ENCODE peak calls at places on chromosomes 7 and 10, in six cellular contexts. One of them, this sample, is unnamed.

GRCh38 chr10:24849051-24849450 is 103.4 kb downstream of the PRTFDC1 start:
- DNase-seq in psoas muscle: no peak
- DNase-seq in CD4-positive, alpha-beta T cell: no peak
- DNase-seq in H9: no peak
- DNase-seq in heart right ventricle: no peak
- DNase-seq in RWPE1: no peak
- DNase-seq in this sample: no peak

GRCh38 chr7:8177109-8177933 is 84.6 kb downstream of the ICA1 start:
- DNase-seq in psoas muscle: no peak
- DNase-seq in CD4-positive, alpha-beta T cell: no peak
- DNase-seq in H9: no peak
- DNase-seq in heart right ventricle: no peak
- DNase-seq in RWPE1: no peak
- DNase-seq in this sample: no peak

GRCh38 chr7:33852838-33853237 is 52.5 kb upstream of the BMPER start:
- DNase-seq in psoas muscle: no peak
- DNase-seq in CD4-positive, alpha-beta T cell: no peak
- DNase-seq in H9: no peak
- DNase-seq in heart right ventricle: no peak
- DNase-seq in RWPE1: no peak
- DNase-seq in this sample: no peak

GRCh38 chr7:17640730-17641377 is 299.4 kb downstream of the SNX13 start:
- DNase-seq in psoas muscle: no peak
- DNase-seq in CD4-positive, alpha-beta T cell: no peak
- DNase-seq in H9: no peak
- DNase-seq in heart right ventricle: peak; percentile 41
- DNase-seq in RWPE1: peak; percentile 46
- DNase-seq in this sample: no peak

GRCh38 chr10:123583639-123584418 is 82.3 kb upstream of the GPR26 start:
- DNase-seq in psoas muscle: peak; percentile 88
- DNase-seq in CD4-positive, alpha-beta T cell: no peak
- DNase-seq in H9: peak; percentile 88
- DNase-seq in heart right ventricle: peak; percentile 72
- DNase-seq in RWPE1: peak; percentile 63
- DNase-seq in this sample: no peak

GRCh38 chr7:76328390-76328789 is 25.9 kb downstream of the HSPB1 start:
- DNase-seq in psoas muscle: no peak
- DNase-seq in CD4-positive, alpha-beta T cell: no peak
- DNase-seq in H9: no peak
- DNase-seq in heart right ventricle: no peak
- DNase-seq in RWPE1: no peak
- DNase-seq in this sample: no peak

GRCh38 chr10:6586501-6586900 is 6.4 kb upstream of the PRKCQ start:
- DNase-seq in psoas muscle: no peak
- DNase-seq in CD4-positive, alpha-beta T cell: no peak
- DNase-seq in H9: no peak
- DNase-seq in heart right ventricle: no peak
- DNase-seq in RWPE1: no peak
- DNase-seq in this sample: no peak

GRCh38 chr10:24824124-24824523 is 100.4 kb upstream of the ARHGAP21 start:
- DNase-seq in psoas muscle: no peak
- DNase-seq in CD4-positive, alpha-beta T cell: no peak
- DNase-seq in H9: no peak
- DNase-seq in heart right ventricle: no peak
- DNase-seq in RWPE1: no peak
- DNase-seq in this sample: no peak

GRCh38 chr7:100642534-100642907 is 1.2 kb upstream of the TFR2 start:
- DNase-seq in psoas muscle: no peak
- DNase-seq in CD4-positive, alpha-beta T cell: no peak
- DNase-seq in H9: peak; percentile 70
- DNase-seq in heart right ventricle: no peak
- DNase-seq in RWPE1: no peak
- DNase-seq in this sample: no peak

GRCh38 chr10:132676193-132676891 is 109.6 kb downstream of the NKX6-2 start:
- DNase-seq in psoas muscle: peak; percentile 44
- DNase-seq in CD4-positive, alpha-beta T cell: no peak
- DNase-seq in H9: peak; percentile 18
- DNase-seq in heart right ventricle: no peak
- DNase-seq in RWPE1: no peak
- DNase-seq in this sample: no peak

GRCh38 chr7:82335927-82336326 is 107.7 kb downstream of the CACNA2D1 start:
- DNase-seq in psoas muscle: no peak
- DNase-seq in CD4-positive, alpha-beta T cell: no peak
- DNase-seq in H9: no peak
- DNase-seq in heart right ventricle: no peak
- DNase-seq in RWPE1: no peak
- DNase-seq in this sample: no peak

GRCh38 chr10:63005246-63005645 is 127.9 kb upstream of the NRBF2 start:
- DNase-seq in psoas muscle: no peak
- DNase-seq in CD4-positive, alpha-beta T cell: no peak
- DNase-seq in H9: no peak
- DNase-seq in heart right ventricle: no peak
- DNase-seq in RWPE1: peak; percentile 25
- DNase-seq in this sample: no peak

GRCh38 chr7:167976-168791 is 24.2 kb upstream of the FAM20C start:
- DNase-seq in psoas muscle: peak; percentile 30
- DNase-seq in CD4-positive, alpha-beta T cell: no peak
- DNase-seq in H9: no peak
- DNase-seq in heart right ventricle: no peak
- DNase-seq in RWPE1: no peak
- DNase-seq in this sample: no peak

GRCh38 chr10:614341-614664 is 75.2 kb downstream of the DIP2C start:
- DNase-seq in psoas muscle: no peak
- DNase-seq in CD4-positive, alpha-beta T cell: no peak
- DNase-seq in H9: no peak
- DNase-seq in heart right ventricle: no peak
- DNase-seq in RWPE1: no peak
- DNase-seq in this sample: no peak

GRCh38 chr7:22990588-22990949 is 23.4 kb downstream of the HYCC1 start:
- DNase-seq in psoas muscle: no peak
- DNase-seq in CD4-positive, alpha-beta T cell: no peak
- DNase-seq in H9: no peak
- DNase-seq in heart right ventricle: no peak
- DNase-seq in RWPE1: no peak
- DNase-seq in this sample: no peak

GRCh38 chr10:19788075-19788686 is 28.1 kb upstream of the PLXDC2 start:
- DNase-seq in psoas muscle: no peak
- DNase-seq in CD4-positive, alpha-beta T cell: no peak
- DNase-seq in H9: no peak
- DNase-seq in heart right ventricle: peak; percentile 14
- DNase-seq in RWPE1: peak; percentile 14
- DNase-seq in this sample: peak; percentile 32

GRCh38 chr10:19904202-19904661 is 88.0 kb downstream of the PLXDC2 start:
- DNase-seq in psoas muscle: no peak
- DNase-seq in CD4-positive, alpha-beta T cell: no peak
- DNase-seq in H9: no peak
- DNase-seq in heart right ventricle: no peak
- DNase-seq in RWPE1: no peak
- DNase-seq in this sample: no peak

DNA sequence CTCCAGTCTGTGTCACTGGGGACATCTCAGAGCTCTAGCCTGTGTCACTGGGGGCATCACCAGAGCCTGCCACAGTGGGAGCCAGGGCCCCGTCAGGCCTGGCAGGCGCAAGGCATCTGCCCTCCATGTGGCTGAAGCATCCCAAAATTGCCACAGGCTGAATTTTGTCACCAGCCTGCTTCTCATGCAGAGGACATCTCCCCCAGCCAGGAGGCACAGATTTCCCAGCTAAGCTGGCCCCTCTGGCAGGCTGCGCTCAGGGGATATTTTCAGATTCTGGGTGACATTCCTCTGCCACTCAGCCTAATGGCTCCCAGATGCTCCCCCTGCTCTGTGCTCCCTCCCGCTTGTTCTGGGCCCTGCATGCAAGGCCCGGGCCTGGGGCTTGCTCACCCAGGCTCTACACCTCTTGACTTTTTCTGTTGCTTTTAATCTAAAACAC is 64.6 kb downstream of the COL13A1 start:
- DNase-seq in psoas muscle: peak; percentile 22
- DNase-seq in CD4-positive, alpha-beta T cell: no peak
- DNase-seq in H9: no peak
- DNase-seq in heart right ventricle: no peak
- DNase-seq in RWPE1: no peak
- DNase-seq in this sample: no peak
- H3K27ac ChIP-seq in psoas muscle: no peak overlapping the region
- H3K27ac ChIP-seq in CD4-positive, alpha-beta T cell: no peak overlapping the region
- H3K27ac ChIP-seq in H9: no peak overlapping the region
- H3K27ac ChIP-seq in heart right ventricle: peak overlapping the region; percentile 54
- H3K27ac ChIP-seq in RWPE1: peak overlapping the region; percentile 55
- H3K27ac ChIP-seq in this sample: peak overlapping the region; percentile 73

GRCh38 chr7:42588876-42589275 is 323.0 kb downstream of the C7orf25 start:
- DNase-seq in psoas muscle: no peak
- DNase-seq in CD4-positive, alpha-beta T cell: no peak
- DNase-seq in H9: no peak
- DNase-seq in heart right ventricle: no peak
- DNase-seq in RWPE1: no peak
- DNase-seq in this sample: no peak
- H3K27ac ChIP-seq in psoas muscle: no peak overlapping the region
- H3K27ac ChIP-seq in CD4-positive, alpha-beta T cell: no peak overlapping the region
- H3K27ac ChIP-seq in H9: no peak overlapping the region
- H3K27ac ChIP-seq in heart right ventricle: no peak overlapping the region
- H3K27ac ChIP-seq in RWPE1: no peak overlapping the region
- H3K27ac ChIP-seq in this sample: no peak overlapping the region

DNA sequence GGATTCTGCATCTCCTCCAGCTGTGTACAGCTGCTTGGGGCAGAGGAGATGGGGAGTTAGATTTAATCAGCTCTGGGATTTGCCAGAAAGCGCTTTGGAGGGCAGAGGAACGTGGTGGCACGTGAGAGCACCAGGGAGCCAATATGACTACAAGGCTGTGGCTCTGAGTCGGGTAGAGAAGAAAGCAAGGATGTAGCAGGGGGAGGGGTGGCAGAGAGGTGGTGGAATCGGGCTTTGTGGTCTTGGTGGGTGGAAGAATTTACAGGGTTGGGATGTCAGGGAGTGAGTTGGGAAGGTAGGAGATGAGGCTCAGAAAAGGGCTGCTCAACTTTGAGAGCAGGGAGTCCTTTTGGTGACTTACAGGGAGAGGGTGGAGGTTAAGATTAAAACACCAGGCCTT is 113.6 kb downstream of the CCNY start:
- DNase-seq in psoas muscle: no peak
- DNase-seq in CD4-positive, alpha-beta T cell: no peak
- DNase-seq in H9: no peak
- DNase-seq in heart right ventricle: no peak
- DNase-seq in RWPE1: no peak
- DNase-seq in this sample: no peak
- H3K27ac ChIP-seq in psoas muscle: peak overlapping the region; percentile 59
- H3K27ac ChIP-seq in CD4-positive, alpha-beta T cell: no peak overlapping the region
- H3K27ac ChIP-seq in H9: no peak overlapping the region
- H3K27ac ChIP-seq in heart right ventricle: peak overlapping the region; percentile 95
- H3K27ac ChIP-seq in RWPE1: peak overlapping the region; percentile 90
- H3K27ac ChIP-seq in this sample: no peak overlapping the region

GRCh38 chr7:50792342-50793114 is 9.8 kb upstream of the GRB10 start:
- DNase-seq in psoas muscle: peak; percentile 69
- DNase-seq in CD4-positive, alpha-beta T cell: no peak
- DNase-seq in H9: no peak
- DNase-seq in heart right ventricle: peak; percentile 26
- DNase-seq in RWPE1: no peak
- DNase-seq in this sample: no peak

GRCh38 chr7:50791921-50792341 is 9.2 kb upstream of the GRB10 start:
- DNase-seq in psoas muscle: no peak
- DNase-seq in CD4-positive, alpha-beta T cell: no peak
- DNase-seq in H9: no peak
- DNase-seq in heart right ventricle: no peak
- DNase-seq in RWPE1: peak; percentile 48
- DNase-seq in this sample: no peak

GRCh38 chr7:50795253-50795652 is 12.6 kb upstream of the GRB10 start:
- DNase-seq in psoas muscle: no peak
- DNase-seq in CD4-positive, alpha-beta T cell: no peak
- DNase-seq in H9: no peak
- DNase-seq in heart right ventricle: no peak
- DNase-seq in RWPE1: no peak
- DNase-seq in this sample: no peak

GRCh38 chr7:50793947-50794570 is 11.4 kb upstream of the GRB10 start:
- DNase-seq in psoas muscle: no peak
- DNase-seq in CD4-positive, alpha-beta T cell: no peak
- DNase-seq in H9: no peak
- DNase-seq in heart right ventricle: no peak
- DNase-seq in RWPE1: no peak
- DNase-seq in this sample: no peak

DNA sequence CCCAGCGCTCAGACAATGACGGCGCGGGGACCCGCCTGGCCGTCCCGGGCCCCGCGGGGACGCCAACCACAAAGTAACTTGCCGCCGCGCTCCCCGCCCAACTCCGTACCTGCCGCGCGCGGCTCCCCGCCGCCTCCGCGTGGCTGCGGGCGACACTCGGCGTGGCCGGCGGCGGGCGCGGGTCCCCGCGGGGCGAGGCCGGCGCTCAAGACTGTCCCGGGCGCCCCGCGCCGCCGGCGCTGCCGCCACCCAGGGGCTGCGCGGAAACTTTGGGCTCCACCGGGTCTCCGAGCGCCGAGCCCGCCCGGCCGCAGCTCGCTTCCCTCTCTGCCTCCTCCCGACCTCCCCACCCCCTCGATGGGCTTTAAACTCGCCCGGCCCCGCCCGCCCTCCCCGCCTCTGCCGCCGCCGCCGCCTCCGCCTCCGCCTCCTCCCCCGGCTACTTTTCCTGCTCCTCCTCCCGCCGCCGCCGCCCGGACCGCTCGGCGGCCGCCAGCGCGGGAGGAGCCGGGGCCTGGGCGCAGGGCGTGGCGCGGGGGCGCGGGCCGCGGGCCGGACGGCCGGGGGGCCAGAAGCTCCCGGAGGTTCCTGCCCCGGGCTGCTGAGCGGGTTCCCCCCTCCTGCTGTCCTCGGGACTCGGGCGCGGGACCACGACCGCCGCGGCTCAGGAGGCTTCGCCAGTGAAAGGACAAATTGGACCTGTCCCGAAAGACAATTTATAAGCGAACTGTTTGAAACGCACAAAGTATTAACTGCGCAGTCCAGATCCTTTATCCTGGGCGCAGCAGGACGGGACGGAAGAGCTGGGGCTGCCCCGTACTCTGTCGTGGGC is 10.6 kb upstream of the GRB10 start:
- DNase-seq in psoas muscle: peak; percentile 88
- DNase-seq in CD4-positive, alpha-beta T cell: no peak
- DNase-seq in H9: peak; percentile 62
- DNase-seq in heart right ventricle: peak; percentile 80
- DNase-seq in RWPE1: peak; percentile 74
- DNase-seq in this sample: no peak
- H3K27ac ChIP-seq in psoas muscle: peak overlapping the region; percentile 80
- H3K27ac ChIP-seq in CD4-positive, alpha-beta T cell: no peak overlapping the region
- H3K27ac ChIP-seq in H9: no peak overlapping the region
- H3K27ac ChIP-seq in heart right ventricle: peak overlapping the region; percentile 74
- H3K27ac ChIP-seq in RWPE1: peak overlapping the region; percentile 81
- H3K27ac ChIP-seq in this sample: peak overlapping the region; percentile 21

DNA sequence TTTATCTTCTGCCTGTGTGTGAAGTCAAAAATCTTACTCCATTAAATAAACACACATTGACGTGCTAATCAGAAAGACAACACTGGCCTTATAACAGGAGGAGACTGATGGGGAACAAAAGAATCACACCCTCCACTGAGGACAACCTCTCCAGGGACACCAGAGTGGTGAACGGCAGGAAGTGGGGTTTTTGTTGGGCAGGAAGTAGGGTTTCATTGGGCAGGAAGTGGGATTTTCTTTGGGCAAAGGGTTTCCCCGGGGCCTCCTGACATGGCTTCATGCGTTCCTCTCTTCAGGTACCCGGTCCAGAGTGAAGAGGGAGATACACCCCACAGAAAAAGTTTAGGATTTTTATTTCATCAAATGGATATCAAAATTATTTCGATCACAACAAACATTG is 30.6 kb downstream of the ADARB2 start:
- DNase-seq in psoas muscle: no peak
- DNase-seq in CD4-positive, alpha-beta T cell: no peak
- DNase-seq in H9: no peak
- DNase-seq in heart right ventricle: no peak
- DNase-seq in RWPE1: no peak
- DNase-seq in this sample: no peak
- H3K27ac ChIP-seq in psoas muscle: no peak overlapping the region
- H3K27ac ChIP-seq in CD4-positive, alpha-beta T cell: no peak overlapping the region
- H3K27ac ChIP-seq in H9: no peak overlapping the region
- H3K27ac ChIP-seq in heart right ventricle: no peak overlapping the region
- H3K27ac ChIP-seq in RWPE1: no peak overlapping the region
- H3K27ac ChIP-seq in this sample: no peak overlapping the region